ENCODE peak calls at places on chromosome 20, in four cellular contexts. Y is astrocyte of the cerebellum, J is NCI-H2171, X is bronchial epithelial cell. D is an unnamed sample.

GRCh38 chr20:62891111-62891510 is 29.5 kb upstream of the TCFL5 start:
- DNase-seq in Y (no peak), J (no peak), X (no peak), D (no peak)

GRCh38 chr20:63520594-63520938 is at the start of gene PPDPF:
- DNase-seq in Y (peak), J (peak), X (peak), D (no peak)

GRCh38 chr20:47999166-47999565 is 213.9 kb upstream of the SULF2 start:
- DNase-seq in Y (no peak), J (no peak), X (no peak), D (no peak)

GRCh38 chr20:48823960-48824497 is 3.8 kb downstream of the PREX1 start:
- DNase-seq in Y (peak), J (no peak), X (peak), D (no peak)

GRCh38 chr20:61310954-61311353 is 58.9 kb downstream of the CDH4 start:
- DNase-seq in Y (no peak), J (no peak), X (peak), D (no peak)

GRCh38 chr20:58064411-58065010 is 163.9 kb downstream of the ANKRD60 start:
- DNase-seq in Y (no peak), J (no peak), X (no peak), D (no peak)

GRCh38 chr20:31906001-31906400 is 35.6 kb downstream of the TTLL9 start:
- DNase-seq in Y (no peak), J (no peak), X (no peak), D (no peak)

GRCh38 chr20:41738584-41739193 is 120.5 kb upstream of the CHD6 start:
- DNase-seq in Y (peak), J (peak), X (peak), D (no peak)

GRCh38 chr20:3731944-3732326 is 550 bp upstream of the HSPA12B start:
- DNase-seq in Y (no peak), J (no peak), X (no peak), D (no peak)

D was measured in esophagus squamous epithelium.